ENCODE peak calls at places on chromosomes 13 and 19, in six cellular contexts. X is Calu3; K is stimulated activated naive CD8-positive, alpha-beta T cell treated with anti-CD3 and anti-CD28 coated beads, Interleukin-15, Interleukin-2, amounts not matched to agents 100 U/mL and 50 U/mL, for 24 hours; V is stimulated activated CD8-positive, alpha-beta memory T cell treated with anti-CD3 and anti-CD28 coated beads, Interleukin-2, amount 100 ng/mL, for 48 hours; H is amygdala; I is stimulated activated CD4-positive, alpha-beta T cell treated with anti-CD3 and anti-CD28 coated beads, Interleukin-1b, Interleukin-23, amount 100 ng/mL, for 48 hours. J is an unnamed sample.

GRCh38 chr13:100131863-100132574 is 43.1 kb downstream of the PCCA start:
- DNase-seq in X (no peak), K (peak), H (no peak), V (peak), I (peak), J (peak)

GRCh38 chr19:37654118-37654517 is 1.1 kb downstream of the ZFP30 start:
- DNase-seq in I (no peak), V (no peak), X (no peak), H (no peak), K (no peak), J (no peak)

GRCh38 chr13:56400774-56401173 is 739.9 kb upstream of the PRR20A start:
- DNase-seq in V (no peak), K (no peak), H (no peak), X (no peak), I (no peak), J (no peak)

GRCh38 chr13:44313674-44314073 is 60.0 kb upstream of the SERP2 start:
- DNase-seq in K (no peak), I (no peak), X (peak), H (no peak), V (no peak), J (no peak)

GRCh38 chr19:661427-662196 is 1.4 kb downstream of the RNF126 start:
- DNase-seq in I (peak), X (no peak), H (no peak), K (peak), V (peak), J (peak)

GRCh38 chr13:32423592-32423991 is 4.3 kb downstream of the N4BP2L1 start:
- DNase-seq in V (no peak), K (no peak), I (no peak), X (no peak), H (no peak), J (no peak)

GRCh38 chr19:7973883-7974282 is 30.4 kb upstream of the TIMM44 start:
- DNase-seq in H (peak), V (no peak), K (no peak), X (no peak), I (no peak), J (no peak)

GRCh38 chr19:19258589-19259338 is 14.3 kb downstream of the TM6SF2 start:
- DNase-seq in X (no peak), V (no peak), H (no peak), K (no peak), I (no peak), J (no peak)

GRCh38 chr13:33782631-33783030 is 35.3 kb upstream of the RFC3 start:
- DNase-seq in K (no peak), X (no peak), H (no peak), V (no peak), I (no peak), J (no peak)

GRCh38 chr19:42038675-42039074 is 31.3 kb downstream of the GRIK5 start:
- DNase-seq in K (no peak), I (no peak), H (no peak), V (no peak), X (no peak), J (no peak)

GRCh38 chr19:58538257-58539168 is 5.4 kb upstream of the TRIM28 start:
- DNase-seq in V (no peak), I (peak), K (peak), X (peak), H (no peak), J (peak)

GRCh38 chr13:38355595-38356120 is 6.0 kb downstream of the UFM1 start:
- DNase-seq in V (no peak), K (no peak), I (no peak), X (no peak), H (no peak), J (no peak)

GRCh38 chr13:51942189-51942588 is 69.1 kb downstream of the ATP7B start:
- DNase-seq in X (peak), V (no peak), I (no peak), K (no peak), H (no peak), J (peak)

GRCh38 chr13:36190771-36191170 is 23.6 kb downstream of the SOHLH2 start:
- DNase-seq in V (no peak), I (no peak), X (no peak), K (no peak), H (no peak), J (no peak)

GRCh38 chr13:57739089-57739488 is 107.5 kb downstream of the PCDH17 start:
- DNase-seq in X (no peak), I (no peak), H (no peak), V (no peak), K (no peak), J (no peak)

GRCh38 chr13:99465454-99465853 is 35.8 kb upstream of the TM9SF2 start:
- DNase-seq in H (no peak), I (no peak), X (no peak), K (no peak), V (no peak), J (no peak)

GRCh38 chr19:40277356-40277755 is 7.8 kb downstream of the AKT2 start:
- DNase-seq in X (no peak), K (no peak), I (no peak), H (no peak), V (no peak), J (no peak)

GRCh38 chr13:51804295-51805172 is 571 bp upstream of the DHRS12 start:
- DNase-seq in K (peak), X (no peak), I (peak), H (peak), V (no peak), J (peak)

GRCh38 chr19:51680474-51680873 is 12.7 kb upstream of the SPACA6 start:
- DNase-seq in V (no peak), X (no peak), K (no peak), I (no peak), H (no peak), J (no peak)

GRCh38 chr13:94411747-94412146 is 67.7 kb downstream of the DCT start:
- DNase-seq in H (no peak), X (no peak), K (no peak), V (no peak), I (peak), J (peak)

GRCh38 chr13:113160983-113161382 is 2.5 kb downstream of the PROZ start:
- DNase-seq in H (no peak), K (no peak), X (no peak), I (no peak), V (no peak), J (no peak)

GRCh38 chr19:43620061-43621001 is 902 bp upstream of the ZNF428 start:
- DNase-seq in V (peak), X (no peak), I (no peak), H (no peak), K (no peak), J (no peak)

GRCh38 chr13:62626771-62627170 is 1211.1 kb upstream of the PCDH20 start:
- DNase-seq in I (no peak), V (no peak), X (no peak), K (no peak), H (no peak), J (no peak)

GRCh38 chr13:38213307-38213706 is 136.3 kb upstream of the UFM1 start:
- DNase-seq in K (no peak), H (no peak), X (no peak), V (no peak), I (no peak), J (no peak)

GRCh38 chr19:19568802-19569756 is 31.0 kb downstream of the CILP2 start:
- DNase-seq in X (no peak), I (no peak), H (no peak), K (no peak), V (no peak), J (peak)

GRCh38 chr19:17337675-17338439 is 504 bp downstream of the GTPBP3 start:
- DNase-seq in X (peak), I (peak), H (no peak), V (peak), K (peak), J (peak)

GRCh38 chr13:91297503-91297902 is 50.0 kb upstream of the MIR17HG start:
- DNase-seq in I (no peak), V (no peak), H (no peak), K (no peak), X (no peak), J (no peak)

GRCh38 chr13:33218020-33218419 is 67.5 kb downstream of the STARD13 start:
- DNase-seq in X (peak), H (no peak), V (no peak), K (no peak), I (no peak), J (no peak)

GRCh38 chr13:98435356-98435755 is 141.6 kb downstream of the STK24 start:
- DNase-seq in K (no peak), I (no peak), X (no peak), H (no peak), V (no peak), J (no peak)

GRCh38 chr19:12843999-12844732 is 5.9 kb downstream of the MAST1 start:
- DNase-seq in H (no peak), K (no peak), X (no peak), I (no peak), V (no peak), J (no peak)

GRCh38 chr13:19057588-19058340 is 123.9 kb downstream of the TUBA3C start:
- DNase-seq in K (no peak), V (no peak), X (no peak), H (no peak), I (no peak), J (no peak)

GRCh38 chr13:66765559-66765958 is 464.6 kb downstream of the PCDH9 start:
- DNase-seq in I (no peak), H (no peak), X (no peak), K (no peak), V (no peak), J (no peak)

GRCh38 chr19:49677232-49677881 is at the start of gene PRMT1:
- DNase-seq in I (peak), K (peak), H (no peak), V (peak), X (peak), J (peak)